ENCODE peak calls at places on chromosome 3, in six cellular contexts. B is neuronal stem cell; Z is ovary; U is aorta; S is keratinocyte; G is CD8-positive, alpha-beta memory T cell. C is an unnamed sample.

GRCh38 chr3:27533718-27534578 is 49.8 kb upstream of the SLC4A7 start:
- DNase-seq in U (peak; percentile 91), Z (peak; percentile 32), B (no peak), G (peak; percentile 5), S (peak; percentile 95), C (peak; percentile 85)

GRCh38 chr3:42366550-42366949 is 43.9 kb downstream of the LYZL4 start:
- DNase-seq in S (no peak), G (no peak), Z (no peak), U (no peak), B (no peak), C (no peak)

GRCh38 chr3:197001106-197001971 is 28.3 kb downstream of the MELTF start:
- DNase-seq in G (no peak), Z (no peak), S (no peak), B (no peak), U (peak; percentile 68), C (peak; percentile 37)

GRCh38 chr3:106829206-106829605 is 548.0 kb upstream of the CCDC54 start:
- DNase-seq in G (no peak), U (no peak), S (no peak), B (no peak), Z (no peak), C (no peak)

GRCh38 chr3:46707601-46708011 is 6.4 kb downstream of the TMIE start:
- DNase-seq in Z (peak; percentile 6), G (no peak), B (no peak), U (peak; percentile 50), S (no peak), C (peak; percentile 56)

GRCh38 chr3:62622553-62623174 is 249.3 kb upstream of the FEZF2 start:
- DNase-seq in B (peak; percentile 58), G (no peak), Z (peak; percentile 18), U (no peak), S (no peak), C (no peak)

GRCh38 chr3:194046995-194047681 is 88.8 kb upstream of the HES1 start:
- DNase-seq in U (no peak), G (no peak), S (no peak), Z (no peak), B (no peak), C (peak; percentile 80)

GRCh38 chr3:70849911-70850699 is 537.7 kb upstream of the MDFIC2 start:
- DNase-seq in S (peak; percentile 36), U (no peak), G (no peak), B (no peak), Z (peak; percentile 50), C (peak; percentile 72)

GRCh38 chr3:177410734-177411133 is 213.5 kb upstream of the TBL1XR1 start:
- DNase-seq in U (no peak), Z (no peak), G (no peak), S (no peak), B (no peak), C (no peak)

GRCh38 chr3:123447749-123448502 is 964 bp downstream of the ADCY5 start:
- DNase-seq in G (peak; percentile 35), Z (peak; percentile 33), S (no peak), U (peak; percentile 83), B (peak; percentile 12), C (no peak)

GRCh38 chr3:122858373-122858772 is 63.5 kb downstream of the SLC49A4 start:
- DNase-seq in Z (no peak), S (no peak), B (no peak), G (no peak), U (no peak), C (no peak)

GRCh38 chr3:188287339-188287738 is 133.4 kb downstream of the LPP start:
- DNase-seq in Z (no peak), B (no peak), U (no peak), G (no peak), S (no peak), C (no peak)

GRCh38 chr3:106183762-106184391 is 315.1 kb upstream of the CBLB start:
- DNase-seq in Z (no peak), G (no peak), S (peak; percentile 15), B (no peak), U (no peak), C (no peak)

GRCh38 chr3:39141211-39141995 is 12.0 kb downstream of the CSRNP1 start:
- DNase-seq in Z (peak; percentile 71), G (no peak), U (no peak), S (no peak), B (no peak), C (peak; percentile 72)

GRCh38 chr3:132637590-132637989 is 22.0 kb downstream of the ACAD11 start:
- DNase-seq in S (no peak), Z (no peak), U (no peak), B (no peak), G (no peak), C (no peak)

GRCh38 chr3:114093001-114093350 is 36.4 kb downstream of the QTRT2 start:
- DNase-seq in S (no peak), U (no peak), Z (no peak), G (no peak), B (no peak), C (no peak)

GRCh38 chr3:174051191-174051590 is 653.6 kb downstream of the NLGN1 start:
- DNase-seq in Z (no peak), S (no peak), G (no peak), B (no peak), U (no peak), C (no peak)

GRCh38 chr3:42099020-42099765 is 8.0 kb downstream of the TRAK1 start:
- DNase-seq in G (no peak), B (no peak), U (no peak), S (no peak), Z (no peak), C (no peak)

GRCh38 chr3:119220198-119220597 is 20.5 kb downstream of the B4GALT4 start:
- DNase-seq in S (no peak), G (no peak), U (no peak), Z (no peak), B (no peak), C (no peak)
- H3K36me3 ChIP-seq in S (peaks cover 34% of the 10 kb centered on the region), G (peaks cover 25% of the 10 kb centered on the region), U (peaks cover 18% of the 10 kb centered on the region), Z (no peaks in the 10 kb centered on the region), B (peaks cover 82% of the 10 kb centered on the region), C (peaks cover 32% of the 10 kb centered on the region)

GRCh38 chr3:134326126-134326525 is 48.1 kb downstream of the AMOTL2 start:
- DNase-seq in B (no peak), Z (no peak), S (no peak), G (no peak), U (peak; percentile 67), C (no peak)
- H3K27ac ChIP-seq in B (peak overlapping the region; percentile 52), Z (no peak overlapping the region), S (peak overlapping the region; percentile 85), G (no peak overlapping the region), U (peak overlapping the region; percentile 79), C (peak overlapping the region; percentile 73)

GRCh38 chr3:184172681-184173373 is 1.8 kb upstream of the AP2M1 start:
- DNase-seq in B (no peak), G (no peak), Z (no peak), S (no peak), U (no peak), C (no peak)
- H3K36me3 ChIP-seq in B (peaks cover 63% of the 10 kb centered on the region), G (peaks cover 3% of the 10 kb centered on the region), Z (no peaks in the 10 kb centered on the region), S (peaks cover 22% of the 10 kb centered on the region), U (peaks cover 4% of the 10 kb centered on the region), C (peaks cover 34% of the 10 kb centered on the region)

DNA sequence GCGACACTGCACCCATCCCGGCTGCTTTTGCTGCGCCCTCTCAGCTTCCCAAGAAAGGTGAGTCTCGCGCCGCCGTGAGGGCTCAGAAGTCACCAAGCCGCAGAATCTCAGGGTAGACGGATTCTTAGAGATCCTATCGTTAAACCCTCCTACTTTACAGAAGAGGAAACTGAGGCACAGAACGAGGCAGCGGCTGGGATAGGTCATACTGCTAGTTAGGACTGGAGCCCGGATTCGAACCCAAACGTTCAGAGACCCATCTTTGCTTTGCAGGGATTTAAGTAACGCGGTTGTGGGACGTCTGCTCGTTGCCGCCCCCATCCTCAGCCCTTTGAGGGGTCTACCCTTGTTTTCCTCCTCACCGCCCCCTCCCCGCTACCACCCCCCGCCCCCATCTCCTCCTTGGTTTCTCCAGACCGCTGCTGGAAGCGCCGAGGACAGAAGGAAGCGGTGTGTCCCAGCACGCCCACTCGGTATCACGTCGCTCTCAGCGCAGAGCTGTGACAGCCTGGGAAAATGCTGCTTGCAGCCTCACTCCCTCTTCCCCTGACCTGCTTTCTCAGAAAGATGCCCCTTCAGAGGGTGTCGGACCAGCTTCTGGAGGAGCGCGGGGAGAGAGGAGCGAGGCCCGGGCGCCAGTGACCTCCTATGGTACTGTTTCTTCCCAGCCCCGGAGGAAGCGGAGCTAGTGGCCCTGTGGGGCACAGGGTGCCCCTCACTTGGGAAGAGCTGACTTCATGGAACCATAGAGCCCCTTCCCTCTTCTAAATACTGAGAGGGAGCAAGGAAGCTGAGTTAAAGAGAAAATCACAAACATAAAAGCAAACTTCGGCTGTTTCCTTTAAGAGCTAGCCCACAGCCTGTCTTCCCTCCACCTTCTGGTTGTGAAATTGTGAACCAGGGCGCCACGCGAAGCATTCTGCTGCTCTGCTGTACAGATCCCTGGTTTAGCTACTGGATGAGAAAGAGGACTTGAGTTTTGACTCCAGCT is 573 bp downstream of the IL1RAP start:
- DNase-seq in U (peak; percentile 78), Z (peak; percentile 45), S (no peak), B (peak; percentile 40), G (peak; percentile 26), C (peak; percentile 71)
- H3K27ac ChIP-seq in U (peak overlapping the region; percentile 41), Z (peak overlapping the region; percentile 65), S (peak overlapping the region; percentile 84), B (no peak overlapping the region), G (peak overlapping the region; percentile 55), C (peak overlapping the region; percentile 79)

DNA sequence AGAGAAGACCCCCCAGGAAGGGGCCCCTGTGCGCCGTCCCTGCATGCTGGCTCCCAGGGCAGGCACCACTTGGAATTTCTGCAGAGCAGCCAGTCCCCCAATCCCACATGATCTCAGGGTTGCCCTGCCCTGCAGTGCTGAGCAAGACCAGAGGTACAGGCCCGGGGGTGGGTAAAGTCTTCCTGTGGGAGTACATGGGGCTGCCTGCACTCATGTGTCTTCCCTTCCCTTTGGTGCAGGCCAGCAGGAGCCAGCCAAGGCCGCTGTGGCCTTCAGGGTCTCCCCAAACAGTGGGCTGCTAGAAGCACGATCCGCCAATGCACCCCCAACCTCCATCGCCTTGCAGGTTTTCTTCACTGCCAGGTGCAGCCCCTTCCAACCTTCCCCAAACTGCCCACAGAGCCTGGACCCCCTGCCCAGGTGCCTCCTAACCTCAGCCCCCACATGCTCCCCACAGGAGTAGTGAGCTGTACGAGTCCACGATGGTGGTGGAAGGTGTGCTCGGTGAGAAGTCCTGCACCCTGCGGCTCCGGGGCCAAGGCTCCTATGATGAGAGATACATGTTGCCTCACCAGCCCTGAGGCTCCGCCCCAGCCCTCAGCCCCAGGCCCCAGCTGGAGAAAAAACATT is 15.0 kb downstream of the ACAA1 start:
- DNase-seq in Z (peak; percentile 11), S (no peak), G (no peak), U (peak; percentile 72), B (no peak), C (peak; percentile 40)
- H3K36me3 ChIP-seq in Z (no peaks in the 10 kb centered on the region), S (peaks cover 35% of the 10 kb centered on the region), G (peaks cover 30% of the 10 kb centered on the region), U (peaks cover 11% of the 10 kb centered on the region), B (peaks cover 85% of the 10 kb centered on the region), C (peaks cover 41% of the 10 kb centered on the region)

GRCh38 chr3:11587766-11588165 is 55.9 kb downstream of the VGLL4 start:
- DNase-seq in U (no peak), Z (no peak), S (no peak), G (no peak), B (no peak), C (no peak)
- H3K27ac ChIP-seq in U (peak overlapping the region; percentile 32), Z (peak overlapping the region; percentile 40), S (no peak overlapping the region), G (no peak overlapping the region), B (no peak overlapping the region), C (peak overlapping the region; percentile 82)

GRCh38 chr3:172808969-172809546 is 58.5 kb downstream of the ECT2 start:
- DNase-seq in B (no peak), Z (no peak), G (no peak), U (no peak), S (peak; percentile 1), C (no peak)
- H3K36me3 ChIP-seq in B (peaks cover 100% of the 10 kb centered on the region), Z (no peaks in the 10 kb centered on the region), G (peaks cover 3% of the 10 kb centered on the region), U (no peaks in the 10 kb centered on the region), S (peaks cover 3% of the 10 kb centered on the region), C (no peaks in the 10 kb centered on the region)